ENCODE peak calls at places on chromosomes 7 and 10, in six cellular contexts. U is foreskin fibroblast; S is uterus; Z is NB4; X is left lung; W is CD4-positive, alpha-beta T cell. G is an unnamed sample.

GRCh38 chr10:124092270-124093075 is 925 bp downstream of the CHST15 start:
- DNase-seq in W (peak), S (peak), X (peak), Z (no peak), U (peak), G (no peak)

GRCh38 chr10:18144928-18145327 is 4.7 kb downstream of the CACNB2 start:
- DNase-seq in X (no peak), Z (no peak), S (peak), U (no peak), W (no peak), G (no peak)

GRCh38 chr7:34845666-34846361 is 187.8 kb downstream of the NPSR1 start:
- DNase-seq in X (no peak), W (no peak), U (no peak), S (no peak), Z (no peak), G (no peak)

GRCh38 chr7:138254444-138254843 is 178.2 kb downstream of the AKR1D1 start:
- DNase-seq in U (no peak), X (no peak), Z (no peak), W (no peak), S (no peak), G (no peak)

GRCh38 chr10:62045765-62046521 is 144.4 kb downstream of the ARID5B start:
- DNase-seq in X (no peak), U (peak), Z (peak), W (no peak), S (no peak), G (peak)

GRCh38 chr7:22702516-22702915 is 24.5 kb upstream of the IL6 start:
- DNase-seq in U (no peak), S (no peak), X (no peak), W (no peak), Z (no peak), G (no peak)

GRCh38 chr10:72074413-72075183 is 13.8 kb downstream of the SPOCK2 start:
- DNase-seq in U (no peak), Z (no peak), W (no peak), S (no peak), X (no peak), G (no peak)

GRCh38 chr7:142481548-142481947 is 223.7 kb upstream of the PRSS58 start:
- DNase-seq in W (no peak), Z (peak), U (peak), X (no peak), S (no peak), G (no peak)

GRCh38 chr10:126242352-126243260 is 145.7 kb downstream of the ADAM12 start:
- DNase-seq in W (no peak), U (peak), X (peak), S (peak), Z (no peak), G (no peak)

GRCh38 chr7:85464042-85464651 is 277.3 kb upstream of the SEMA3D start:
- DNase-seq in X (no peak), U (no peak), W (no peak), S (no peak), Z (no peak), G (no peak)
- TF ChIP-seq CTCF in X (no peak), U (no peak), W (no peak), S (no peak), Z (no peak), G (no peak)

GRCh38 chr10:93039721-93040120 is 20.9 kb upstream of the CYP26C1 start:
- DNase-seq in Z (peak), U (peak), W (no peak), X (no peak), S (no peak), G (no peak)
- TF ChIP-seq CTCF in Z (peak), U (peak), W (no peak), X (no peak), S (no peak), G (peak)

GRCh38 chr10:28410420-28411135 is 107.7 kb upstream of the MPP7 start:
- DNase-seq in S (no peak), W (no peak), U (no peak), X (no peak), Z (no peak), G (no peak)
- TF ChIP-seq CTCF in S (no peak), W (no peak), U (peak), X (no peak), Z (no peak), G (peak)

GRCh38 chr10:83050815-83051214 is 1088.5 kb upstream of the GHITM start:
- DNase-seq in S (no peak), X (no peak), Z (no peak), W (no peak), U (no peak), G (no peak)
- TF ChIP-seq CTCF in S (no peak), X (no peak), Z (no peak), W (no peak), U (no peak), G (no peak)

GRCh38 chr10:35424680-35425285 is 88.5 kb downstream of the CCNY start:
- DNase-seq in W (no peak), S (no peak), X (no peak), Z (no peak), U (no peak), G (no peak)

GRCh38 chr10:35426657-35427056 is 90.3 kb downstream of the CCNY start:
- DNase-seq in Z (no peak), S (no peak), U (no peak), W (no peak), X (no peak), G (no peak)

GRCh38 chr10:35423505-35424306 is 87.4 kb downstream of the CCNY start:
- DNase-seq in W (no peak), S (no peak), Z (no peak), U (no peak), X (no peak), G (no peak)

GRCh38 chr10:35427543-35427942 is 91.2 kb downstream of the CCNY start:
- DNase-seq in X (no peak), Z (no peak), S (no peak), W (no peak), U (no peak), G (no peak)

GRCh38 chr10:35425596-35425995 is 89.3 kb downstream of the CCNY start:
- DNase-seq in X (no peak), Z (no peak), W (no peak), U (peak), S (no peak), G (no peak)
- TF ChIP-seq CTCF in X (no peak), Z (no peak), W (no peak), U (no peak), S (peak), G (peak)

G was measured in epithelial cell of proximal tubule.